ENCODE peak calls at places on chromosomes 6 and 20, in ten cellular contexts. One of them, this sample, is unnamed.

GRCh38 chr20:5170341-5170740 is 43.5 kb downstream of the CDS2 start:
- DNase-seq in activated T-cell treated with anti-CD3 and anti-CD28 coated beads, Interleukin-2, amount 50 U/mL, for 4 hours: no peak
- DNase-seq in HFFc6: no peak
- DNase-seq in NCI-H460: no peak
- DNase-seq in ovary: no peak
- DNase-seq in substantia nigra: no peak
- DNase-seq in WTC11: no peak
- DNase-seq in left cardiac atrium: no peak
- DNase-seq in choroid plexus epithelial cell: no peak
- DNase-seq in AG20443: no peak
- DNase-seq in this sample: no peak

GRCh38 chr6:24827162-24827561 is 28.4 kb upstream of the ARMH2 start:
- DNase-seq in substantia nigra: no peak
- DNase-seq in choroid plexus epithelial cell: no peak
- DNase-seq in HFFc6: no peak
- DNase-seq in activated T-cell treated with anti-CD3 and anti-CD28 coated beads, Interleukin-2, amount 50 U/mL, for 4 hours: no peak
- DNase-seq in WTC11: no peak
- DNase-seq in AG20443: no peak
- DNase-seq in left cardiac atrium: no peak
- DNase-seq in ovary: no peak
- DNase-seq in NCI-H460: no peak
- DNase-seq in this sample: no peak

GRCh38 chr6:145963216-145964068 is 716 bp downstream of the SHPRH start:
- DNase-seq in AG20443: peak
- DNase-seq in left cardiac atrium: peak
- DNase-seq in substantia nigra: no peak
- DNase-seq in choroid plexus epithelial cell: peak
- DNase-seq in ovary: no peak
- DNase-seq in activated T-cell treated with anti-CD3 and anti-CD28 coated beads, Interleukin-2, amount 50 U/mL, for 4 hours: peak
- DNase-seq in WTC11: peak
- DNase-seq in NCI-H460: no peak
- DNase-seq in HFFc6: peak
- DNase-seq in this sample: peak

GRCh38 chr20:33299111-33299603 is 16.1 kb downstream of the BPIFB1 start:
- DNase-seq in WTC11: peak
- DNase-seq in NCI-H460: peak
- DNase-seq in AG20443: peak
- DNase-seq in activated T-cell treated with anti-CD3 and anti-CD28 coated beads, Interleukin-2, amount 50 U/mL, for 4 hours: peak
- DNase-seq in choroid plexus epithelial cell: peak
- DNase-seq in HFFc6: peak
- DNase-seq in substantia nigra: no peak
- DNase-seq in left cardiac atrium: peak
- DNase-seq in ovary: peak
- DNase-seq in this sample: peak

GRCh38 chr20:38114353-38114791 is 50.7 kb downstream of the TGM2 start:
- DNase-seq in choroid plexus epithelial cell: peak
- DNase-seq in ovary: no peak
- DNase-seq in activated T-cell treated with anti-CD3 and anti-CD28 coated beads, Interleukin-2, amount 50 U/mL, for 4 hours: no peak
- DNase-seq in substantia nigra: no peak
- DNase-seq in left cardiac atrium: no peak
- DNase-seq in HFFc6: peak
- DNase-seq in AG20443: peak
- DNase-seq in WTC11: no peak
- DNase-seq in NCI-H460: no peak
- DNase-seq in this sample: peak

GRCh38 chr6:56101141-56101553 is 146.2 kb downstream of the COL21A1 start:
- DNase-seq in ovary: no peak
- DNase-seq in choroid plexus epithelial cell: peak
- DNase-seq in AG20443: peak
- DNase-seq in left cardiac atrium: no peak
- DNase-seq in substantia nigra: no peak
- DNase-seq in activated T-cell treated with anti-CD3 and anti-CD28 coated beads, Interleukin-2, amount 50 U/mL, for 4 hours: no peak
- DNase-seq in NCI-H460: peak
- DNase-seq in HFFc6: peak
- DNase-seq in WTC11: no peak
- DNase-seq in this sample: peak

GRCh38 chr6:36135053-36135731 is 4.9 kb downstream of the MAPK13 start:
- DNase-seq in left cardiac atrium: no peak
- DNase-seq in ovary: no peak
- DNase-seq in activated T-cell treated with anti-CD3 and anti-CD28 coated beads, Interleukin-2, amount 50 U/mL, for 4 hours: no peak
- DNase-seq in NCI-H460: no peak
- DNase-seq in WTC11: no peak
- DNase-seq in AG20443: no peak
- DNase-seq in HFFc6: no peak
- DNase-seq in choroid plexus epithelial cell: no peak
- DNase-seq in substantia nigra: no peak
- DNase-seq in this sample: no peak

GRCh38 chr20:46568570-46569129 is 18.2 kb upstream of the OCSTAMP start:
- DNase-seq in WTC11: no peak
- DNase-seq in left cardiac atrium: peak
- DNase-seq in activated T-cell treated with anti-CD3 and anti-CD28 coated beads, Interleukin-2, amount 50 U/mL, for 4 hours: no peak
- DNase-seq in HFFc6: peak
- DNase-seq in ovary: peak
- DNase-seq in substantia nigra: peak
- DNase-seq in AG20443: peak
- DNase-seq in NCI-H460: no peak
- DNase-seq in choroid plexus epithelial cell: peak
- DNase-seq in this sample: peak

GRCh38 chr20:59697082-59697481 is 92.7 kb downstream of the PHACTR3 start:
- DNase-seq in HFFc6: no peak
- DNase-seq in choroid plexus epithelial cell: no peak
- DNase-seq in AG20443: no peak
- DNase-seq in ovary: no peak
- DNase-seq in activated T-cell treated with anti-CD3 and anti-CD28 coated beads, Interleukin-2, amount 50 U/mL, for 4 hours: no peak
- DNase-seq in substantia nigra: no peak
- DNase-seq in left cardiac atrium: no peak
- DNase-seq in WTC11: no peak
- DNase-seq in NCI-H460: no peak
- DNase-seq in this sample: no peak

GRCh38 chr20:7094438-7094997 is 327.0 kb downstream of the BMP2 start:
- DNase-seq in left cardiac atrium: no peak
- DNase-seq in choroid plexus epithelial cell: peak
- DNase-seq in HFFc6: no peak
- DNase-seq in ovary: no peak
- DNase-seq in NCI-H460: peak
- DNase-seq in AG20443: no peak
- DNase-seq in activated T-cell treated with anti-CD3 and anti-CD28 coated beads, Interleukin-2, amount 50 U/mL, for 4 hours: no peak
- DNase-seq in substantia nigra: no peak
- DNase-seq in WTC11: peak
- DNase-seq in this sample: peak

GRCh38 chr20:35264755-35265154 is 13.2 kb downstream of the MMP24OS start:
- DNase-seq in HFFc6: no peak
- DNase-seq in left cardiac atrium: no peak
- DNase-seq in activated T-cell treated with anti-CD3 and anti-CD28 coated beads, Interleukin-2, amount 50 U/mL, for 4 hours: no peak
- DNase-seq in choroid plexus epithelial cell: peak
- DNase-seq in AG20443: no peak
- DNase-seq in WTC11: peak
- DNase-seq in substantia nigra: no peak
- DNase-seq in NCI-H460: no peak
- DNase-seq in ovary: no peak
- DNase-seq in this sample: no peak

GRCh38 chr6:36443951-36444428 is 1.2 kb downstream of the KCTD20 start:
- DNase-seq in NCI-H460: no peak
- DNase-seq in substantia nigra: no peak
- DNase-seq in choroid plexus epithelial cell: peak
- DNase-seq in WTC11: peak
- DNase-seq in AG20443: no peak
- DNase-seq in HFFc6: peak
- DNase-seq in ovary: no peak
- DNase-seq in left cardiac atrium: no peak
- DNase-seq in activated T-cell treated with anti-CD3 and anti-CD28 coated beads, Interleukin-2, amount 50 U/mL, for 4 hours: no peak
- DNase-seq in this sample: peak

GRCh38 chr6:33620158-33620583 is 951 bp upstream of the ITPR3 start:
- DNase-seq in WTC11: no peak
- DNase-seq in AG20443: peak
- DNase-seq in ovary: peak
- DNase-seq in activated T-cell treated with anti-CD3 and anti-CD28 coated beads, Interleukin-2, amount 50 U/mL, for 4 hours: peak
- DNase-seq in NCI-H460: no peak
- DNase-seq in left cardiac atrium: peak
- DNase-seq in HFFc6: peak
- DNase-seq in choroid plexus epithelial cell: no peak
- DNase-seq in substantia nigra: no peak
- DNase-seq in this sample: peak